ENCODE peak calls at places on chromosomes 5 and 9, in eight cellular contexts. One of them, this sample, is unnamed.
A peak's percentile ranks its signal among the peaks of the same experiment; 100 is the strongest.

GRCh38 chr9:138022756-138023393 is 145.3 kb downstream of the CACNA1B start:
- DNase-seq in DMS79: peak; percentile 38
- DNase-seq in AG08395: no peak
- DNase-seq in suprapubic skin: peak; percentile 27
- DNase-seq in non-pigmented ciliary epithelial cell: no peak
- DNase-seq in NCI-H1417: no peak
- DNase-seq in uterus: no peak
- DNase-seq in choroid plexus epithelial cell: no peak
- DNase-seq in this sample: no peak

GRCh38 chr5:58286741-58287140 is 173.1 kb downstream of the PLK2 start:
- DNase-seq in AG08395: no peak
- DNase-seq in DMS79: no peak
- DNase-seq in choroid plexus epithelial cell: peak; percentile 9
- DNase-seq in NCI-H1417: no peak
- DNase-seq in suprapubic skin: no peak
- DNase-seq in non-pigmented ciliary epithelial cell: no peak
- DNase-seq in uterus: no peak
- DNase-seq in this sample: no peak

GRCh38 chr9:16869140-16869903 is 1.1 kb downstream of the BNC2 start:
- DNase-seq in NCI-H1417: peak; percentile 51
- DNase-seq in AG08395: no peak
- DNase-seq in uterus: peak; percentile 58
- DNase-seq in DMS79: no peak
- DNase-seq in choroid plexus epithelial cell: peak; percentile 60
- DNase-seq in non-pigmented ciliary epithelial cell: no peak
- DNase-seq in suprapubic skin: no peak
- DNase-seq in this sample: no peak

GRCh38 chr5:168679515-168679920 is 100.3 kb upstream of the PANK3 start:
- DNase-seq in NCI-H1417: peak; percentile 70
- DNase-seq in suprapubic skin: peak; percentile 80
- DNase-seq in AG08395: peak; percentile 77
- DNase-seq in non-pigmented ciliary epithelial cell: peak; percentile 15
- DNase-seq in uterus: peak; percentile 74
- DNase-seq in choroid plexus epithelial cell: peak; percentile 84
- DNase-seq in DMS79: peak; percentile 3
- DNase-seq in this sample: no peak

GRCh38 chr9:27379311-27380236 is 82.6 kb upstream of the EQTN start:
- DNase-seq in DMS79: no peak
- DNase-seq in uterus: no peak
- DNase-seq in suprapubic skin: no peak
- DNase-seq in non-pigmented ciliary epithelial cell: no peak
- DNase-seq in choroid plexus epithelial cell: no peak
- DNase-seq in NCI-H1417: no peak
- DNase-seq in AG08395: no peak
- DNase-seq in this sample: no peak

GRCh38 chr5:123717139-123717538 is 205.2 kb downstream of the CSNK1G3 start:
- DNase-seq in suprapubic skin: no peak
- DNase-seq in non-pigmented ciliary epithelial cell: no peak
- DNase-seq in AG08395: peak; percentile 35
- DNase-seq in choroid plexus epithelial cell: peak; percentile 66
- DNase-seq in uterus: no peak
- DNase-seq in NCI-H1417: no peak
- DNase-seq in DMS79: no peak
- DNase-seq in this sample: no peak

GRCh38 chr5:99176186-99176585 is 247.4 kb upstream of the CHD1 start:
- DNase-seq in uterus: no peak
- DNase-seq in AG08395: no peak
- DNase-seq in suprapubic skin: no peak
- DNase-seq in non-pigmented ciliary epithelial cell: no peak
- DNase-seq in choroid plexus epithelial cell: peak; percentile 9
- DNase-seq in NCI-H1417: no peak
- DNase-seq in DMS79: no peak
- DNase-seq in this sample: no peak

GRCh38 chr9:15468113-15468512 is 42.7 kb downstream of the PSIP1 start:
- DNase-seq in non-pigmented ciliary epithelial cell: no peak
- DNase-seq in choroid plexus epithelial cell: no peak
- DNase-seq in AG08395: no peak
- DNase-seq in uterus: no peak
- DNase-seq in DMS79: no peak
- DNase-seq in NCI-H1417: peak; percentile 63
- DNase-seq in suprapubic skin: no peak
- DNase-seq in this sample: no peak

GRCh38 chr9:91945277-91946074 is 4.6 kb downstream of the ROR2 start:
- DNase-seq in AG08395: peak; percentile 36
- DNase-seq in non-pigmented ciliary epithelial cell: no peak
- DNase-seq in uterus: peak; percentile 87
- DNase-seq in DMS79: no peak
- DNase-seq in choroid plexus epithelial cell: peak; percentile 83
- DNase-seq in suprapubic skin: no peak
- DNase-seq in NCI-H1417: peak; percentile 15
- DNase-seq in this sample: no peak

GRCh38 chr5:35302544-35302943 is 72.3 kb upstream of the PRLR start:
- DNase-seq in non-pigmented ciliary epithelial cell: no peak
- DNase-seq in NCI-H1417: no peak
- DNase-seq in DMS79: no peak
- DNase-seq in uterus: no peak
- DNase-seq in choroid plexus epithelial cell: no peak
- DNase-seq in suprapubic skin: no peak
- DNase-seq in AG08395: no peak
- DNase-seq in this sample: no peak

GRCh38 chr9:121246821-121247511 is 21.0 kb upstream of the GSN start:
- DNase-seq in AG08395: peak; percentile 71
- DNase-seq in uterus: peak; percentile 22
- DNase-seq in suprapubic skin: no peak
- DNase-seq in NCI-H1417: no peak
- DNase-seq in non-pigmented ciliary epithelial cell: peak; percentile 96
- DNase-seq in choroid plexus epithelial cell: peak; percentile 98
- DNase-seq in DMS79: no peak
- DNase-seq in this sample: no peak

GRCh38 chr9:128554155-128554862 is 1.9 kb downstream of the SPTAN1 start:
- DNase-seq in choroid plexus epithelial cell: peak; percentile 96
- DNase-seq in DMS79: no peak
- DNase-seq in NCI-H1417: no peak
- DNase-seq in AG08395: peak; percentile 85
- DNase-seq in non-pigmented ciliary epithelial cell: peak; percentile 89
- DNase-seq in uterus: peak; percentile 76
- DNase-seq in suprapubic skin: peak; percentile 80
- DNase-seq in this sample: no peak

GRCh38 chr9:75658301-75658919 is 232.1 kb upstream of the PCSK5 start:
- DNase-seq in DMS79: no peak
- DNase-seq in uterus: no peak
- DNase-seq in non-pigmented ciliary epithelial cell: peak; percentile 35
- DNase-seq in NCI-H1417: no peak
- DNase-seq in choroid plexus epithelial cell: peak; percentile 45
- DNase-seq in suprapubic skin: no peak
- DNase-seq in AG08395: no peak
- DNase-seq in this sample: no peak

GRCh38 chr9:137174722-137175293 is 3.0 kb upstream of the TMEM210 start:
- DNase-seq in choroid plexus epithelial cell: no peak
- DNase-seq in NCI-H1417: peak; percentile 82
- DNase-seq in DMS79: no peak
- DNase-seq in uterus: no peak
- DNase-seq in non-pigmented ciliary epithelial cell: no peak
- DNase-seq in suprapubic skin: no peak
- DNase-seq in AG08395: no peak
- DNase-seq in this sample: no peak

GRCh38 chr5:133150909-133151544 is 99.2 kb downstream of the HSPA4 start:
- DNase-seq in AG08395: no peak
- DNase-seq in NCI-H1417: no peak
- DNase-seq in suprapubic skin: no peak
- DNase-seq in choroid plexus epithelial cell: no peak
- DNase-seq in non-pigmented ciliary epithelial cell: no peak
- DNase-seq in uterus: no peak
- DNase-seq in DMS79: no peak
- DNase-seq in this sample: no peak

GRCh38 chr5:135075621-135076585 is 41.9 kb upstream of the PITX1 start:
- DNase-seq in non-pigmented ciliary epithelial cell: no peak
- DNase-seq in DMS79: no peak
- DNase-seq in uterus: no peak
- DNase-seq in suprapubic skin: peak; percentile 18
- DNase-seq in AG08395: no peak
- DNase-seq in choroid plexus epithelial cell: no peak
- DNase-seq in NCI-H1417: peak; percentile 39
- DNase-seq in this sample: no peak

GRCh38 chr9:83623634-83623991 is 670 bp downstream of the IDNK start:
- DNase-seq in non-pigmented ciliary epithelial cell: no peak
- DNase-seq in suprapubic skin: no peak
- DNase-seq in uterus: no peak
- DNase-seq in choroid plexus epithelial cell: no peak
- DNase-seq in AG08395: no peak
- DNase-seq in NCI-H1417: no peak
- DNase-seq in DMS79: no peak
- DNase-seq in this sample: no peak

GRCh38 chr9:89038354-89039091 is 47.3 kb downstream of the S1PR3 start:
- DNase-seq in non-pigmented ciliary epithelial cell: peak; percentile 35
- DNase-seq in AG08395: peak; percentile 93
- DNase-seq in NCI-H1417: no peak
- DNase-seq in DMS79: no peak
- DNase-seq in uterus: no peak
- DNase-seq in choroid plexus epithelial cell: peak; percentile 88
- DNase-seq in suprapubic skin: no peak
- DNase-seq in this sample: peak; percentile 86

GRCh38 chr5:167753725-167754490 is 537.5 kb upstream of the WWC1 start:
- DNase-seq in AG08395: no peak
- DNase-seq in uterus: no peak
- DNase-seq in non-pigmented ciliary epithelial cell: no peak
- DNase-seq in choroid plexus epithelial cell: no peak
- DNase-seq in NCI-H1417: no peak
- DNase-seq in suprapubic skin: no peak
- DNase-seq in DMS79: no peak
- DNase-seq in this sample: no peak